ENCODE peak calls at places on chromosomes 7 and 10, in four cellular contexts. One of them, this sample, is unnamed.

GRCh38 chr7:156602283-156602682 is 38.3 kb upstream of the RNF32 start:
- DNase-seq in NCI-H2171 treated with DMSO at 0.1 percent for 48 hours: no peak
- DNase-seq in NCI-H1436: no peak
- DNase-seq in NCI-H446: no peak
- DNase-seq in this sample: no peak

GRCh38 chr10:129031233-129032150 is 435.5 kb upstream of the MGMT start:
- DNase-seq in NCI-H446: peak
- DNase-seq in NCI-H1436: peak
- DNase-seq in NCI-H2171 treated with DMSO at 0.1 percent for 48 hours: peak
- DNase-seq in this sample: peak

GRCh38 chr7:113805976-113806375 is 112.8 kb downstream of the PPP1R3A start:
- DNase-seq in NCI-H2171 treated with DMSO at 0.1 percent for 48 hours: peak
- DNase-seq in NCI-H446: no peak
- DNase-seq in NCI-H1436: no peak
- DNase-seq in this sample: no peak

GRCh38 chr10:73253226-73253557 is 748 bp upstream of the MRPS16 start:
- DNase-seq in NCI-H2171 treated with DMSO at 0.1 percent for 48 hours: peak
- DNase-seq in NCI-H446: no peak
- DNase-seq in NCI-H1436: no peak
- DNase-seq in this sample: no peak

GRCh38 chr7:375901-376305 is 85.9 kb downstream of the FOXL3 start:
- DNase-seq in NCI-H1436: no peak
- DNase-seq in NCI-H446: no peak
- DNase-seq in NCI-H2171 treated with DMSO at 0.1 percent for 48 hours: no peak
- DNase-seq in this sample: no peak

GRCh38 chr7:158432369-158433270 is 155.0 kb downstream of the PTPRN2 start:
- DNase-seq in NCI-H446: no peak
- DNase-seq in NCI-H1436: peak
- DNase-seq in NCI-H2171 treated with DMSO at 0.1 percent for 48 hours: peak
- DNase-seq in this sample: peak

GRCh38 chr10:52950578-52950977 is 178.0 kb upstream of the MBL2 start:
- DNase-seq in NCI-H446: no peak
- DNase-seq in NCI-H1436: no peak
- DNase-seq in NCI-H2171 treated with DMSO at 0.1 percent for 48 hours: no peak
- DNase-seq in this sample: no peak

GRCh38 chr10:29733323-29733722 is 98.6 kb upstream of the SVIL start:
- DNase-seq in NCI-H2171 treated with DMSO at 0.1 percent for 48 hours: no peak
- DNase-seq in NCI-H446: no peak
- DNase-seq in NCI-H1436: no peak
- DNase-seq in this sample: no peak

GRCh38 chr10:124142960-124143359 is 49.6 kb upstream of the CHST15 start:
- DNase-seq in NCI-H1436: no peak
- DNase-seq in NCI-H2171 treated with DMSO at 0.1 percent for 48 hours: no peak
- DNase-seq in NCI-H446: no peak
- DNase-seq in this sample: no peak

GRCh38 chr7:593324-594115 is 73.9 kb upstream of the PDGFA start:
- DNase-seq in NCI-H446: no peak
- DNase-seq in NCI-H2171 treated with DMSO at 0.1 percent for 48 hours: no peak
- DNase-seq in NCI-H1436: no peak
- DNase-seq in this sample: no peak

GRCh38 chr10:86285136-86285790 is 81.3 kb downstream of the GRID1 start:
- DNase-seq in NCI-H1436: no peak
- DNase-seq in NCI-H446: no peak
- DNase-seq in NCI-H2171 treated with DMSO at 0.1 percent for 48 hours: no peak
- DNase-seq in this sample: peak

GRCh38 chr10:84256510-84257342 is 11.9 kb downstream of the RGR start:
- DNase-seq in NCI-H1436: no peak
- DNase-seq in NCI-H2171 treated with DMSO at 0.1 percent for 48 hours: no peak
- DNase-seq in NCI-H446: no peak
- DNase-seq in this sample: peak

GRCh38 chr7:113825832-113826231 is 93.0 kb downstream of the PPP1R3A start:
- DNase-seq in NCI-H446: no peak
- DNase-seq in NCI-H2171 treated with DMSO at 0.1 percent for 48 hours: no peak
- DNase-seq in NCI-H1436: no peak
- DNase-seq in this sample: no peak

GRCh38 chr7:42274052-42274451 is 37.0 kb upstream of the GLI3 start:
- DNase-seq in NCI-H2171 treated with DMSO at 0.1 percent for 48 hours: no peak
- DNase-seq in NCI-H1436: no peak
- DNase-seq in NCI-H446: no peak
- DNase-seq in this sample: no peak

GRCh38 chr10:91617073-91617580 is 15.7 kb downstream of the PPP1R3C start:
- DNase-seq in NCI-H446: no peak
- DNase-seq in NCI-H2171 treated with DMSO at 0.1 percent for 48 hours: no peak
- DNase-seq in NCI-H1436: no peak
- DNase-seq in this sample: no peak

GRCh38 chr10:63707254-63707910 is 186.2 kb downstream of the REEP3 start:
- DNase-seq in NCI-H1436: peak
- DNase-seq in NCI-H2171 treated with DMSO at 0.1 percent for 48 hours: no peak
- DNase-seq in NCI-H446: peak
- DNase-seq in this sample: no peak

GRCh38 chr7:43531700-43532099 is 51.2 kb upstream of the STK17A start:
- DNase-seq in NCI-H446: peak
- DNase-seq in NCI-H1436: no peak
- DNase-seq in NCI-H2171 treated with DMSO at 0.1 percent for 48 hours: peak
- DNase-seq in this sample: no peak

GRCh38 chr7:98284335-98285036 is 3.0 kb downstream of the BRI3 start:
- DNase-seq in NCI-H446: no peak
- DNase-seq in NCI-H2171 treated with DMSO at 0.1 percent for 48 hours: no peak
- DNase-seq in NCI-H1436: no peak
- DNase-seq in this sample: peak

GRCh38 chr7:114409750-114410149 is 4.9 kb upstream of the FOXP2 start:
- DNase-seq in NCI-H446: no peak
- DNase-seq in NCI-H1436: no peak
- DNase-seq in NCI-H2171 treated with DMSO at 0.1 percent for 48 hours: no peak
- DNase-seq in this sample: no peak

GRCh38 chr7:46960974-46961373 is 620.9 kb downstream of the TNS3 start:
- DNase-seq in NCI-H446: no peak
- DNase-seq in NCI-H1436: no peak
- DNase-seq in NCI-H2171 treated with DMSO at 0.1 percent for 48 hours: no peak
- DNase-seq in this sample: no peak

GRCh38 chr7:123674399-123675091 is 18.9 kb downstream of the LMOD2 start:
- DNase-seq in NCI-H2171 treated with DMSO at 0.1 percent for 48 hours: no peak
- DNase-seq in NCI-H446: peak
- DNase-seq in NCI-H1436: no peak
- DNase-seq in this sample: no peak

GRCh38 chr10:22605168-22605567 is 109.2 kb downstream of the PIP4K2A start:
- DNase-seq in NCI-H2171 treated with DMSO at 0.1 percent for 48 hours: no peak
- DNase-seq in NCI-H446: peak
- DNase-seq in NCI-H1436: no peak
- DNase-seq in this sample: no peak

GRCh38 chr7:19161671-19162070 is 16.4 kb upstream of the FERD3L start:
- DNase-seq in NCI-H446: no peak
- DNase-seq in NCI-H1436: no peak
- DNase-seq in NCI-H2171 treated with DMSO at 0.1 percent for 48 hours: no peak
- DNase-seq in this sample: no peak

GRCh38 chr10:123269675-123270074 is 115.5 kb downstream of the BUB3 start:
- DNase-seq in NCI-H2171 treated with DMSO at 0.1 percent for 48 hours: no peak
- DNase-seq in NCI-H446: no peak
- DNase-seq in NCI-H1436: peak
- DNase-seq in this sample: peak

GRCh38 chr10:48444861-48445841 is 138.7 kb downstream of the MAPK8 start:
- DNase-seq in NCI-H2171 treated with DMSO at 0.1 percent for 48 hours: peak
- DNase-seq in NCI-H446: peak
- DNase-seq in NCI-H1436: no peak
- DNase-seq in this sample: peak

This sample was measured in islet precursor cell.